ENCODE peak calls at places on chromosome 21, in seven cellular contexts. U is OCI-LY7; I is CD8-positive, alpha-beta T cell; F is ovary; A is astrocyte; C is brain microvascular endothelial cell; R is kidney. P is an unnamed sample.

GRCh38 chr21:44321846-44322450 is 17.2 kb downstream of the CFAP410 start:
- DNase-seq in U (no peak), I (no peak), F (no peak), A (no peak), C (no peak), R (no peak), P (no peak)

GRCh38 chr21:43609501-43610340 is 49.6 kb downstream of the HSF2BP start:
- DNase-seq in U (no peak), I (no peak), F (no peak), A (peak), C (peak), R (peak), P (peak)

GRCh38 chr21:37916795-37917142 is 512 bp upstream of the KCNJ6 start:
- DNase-seq in U (no peak), I (no peak), F (no peak), A (no peak), C (no peak), R (no peak), P (no peak)

GRCh38 chr21:15406791-15407190 is 323.0 kb upstream of the USP25 start:
- DNase-seq in U (no peak), I (no peak), F (no peak), A (no peak), C (no peak), R (peak), P (no peak)

GRCh38 chr21:31490471-31490870 is 146.4 kb upstream of the TIAM1 start:
- DNase-seq in U (peak), I (no peak), F (no peak), A (no peak), C (no peak), R (no peak), P (peak)

GRCh38 chr21:14880922-14881321 is 183.9 kb downstream of the NRIP1 start:
- DNase-seq in U (no peak), I (no peak), F (no peak), A (peak), C (peak), R (no peak), P (peak)

GRCh38 chr21:46111857-46112730 is 14.2 kb downstream of the COL6A2 start:
- DNase-seq in U (no peak), I (no peak), F (peak), A (no peak), C (no peak), R (peak), P (no peak)

GRCh38 chr21:46149205-46149901 is 6.0 kb downstream of the FTCD start:
- DNase-seq in U (no peak), I (no peak), F (peak), A (no peak), C (no peak), R (peak), P (no peak)

GRCh38 chr21:39715804-39716397 is 29.1 kb upstream of the IGSF5 start:
- DNase-seq in U (peak), I (peak), F (peak), A (no peak), C (peak), R (no peak), P (peak)

GRCh38 chr21:31609081-31609480 is 50.4 kb upstream of the SOD1 start:
- DNase-seq in U (peak), I (no peak), F (no peak), A (no peak), C (no peak), R (no peak), P (no peak)

GRCh38 chr21:43361127-43361492 is 65.8 kb downstream of the SIK1 start:
- DNase-seq in U (peak), I (peak), F (no peak), A (no peak), C (peak), R (no peak), P (no peak)

GRCh38 chr21:43597052-43597451 is 62.2 kb downstream of the HSF2BP start:
- DNase-seq in U (no peak), I (no peak), F (no peak), A (peak), C (peak), R (no peak), P (peak)

GRCh38 chr21:31732891-31733520 is 1.1 kb upstream of the SCAF4 start:
- DNase-seq in U (peak), I (peak), F (peak), A (no peak), C (no peak), R (no peak), P (peak)

GRCh38 chr21:33132054-33132453 is 62.1 kb downstream of the OLIG1 start:
- DNase-seq in U (peak), I (no peak), F (no peak), A (no peak), C (no peak), R (no peak), P (no peak)

GRCh38 chr21:39481886-39482285 is 30.1 kb downstream of the SH3BGR start:
- DNase-seq in U (no peak), I (no peak), F (no peak), A (no peak), C (no peak), R (no peak), P (no peak)

GRCh38 chr21:29376556-29376955 is 77.8 kb downstream of the BACH1 start:
- DNase-seq in U (peak), I (peak), F (peak), A (no peak), C (peak), R (no peak), P (no peak)

GRCh38 chr21:45299026-45299863 is 11.6 kb upstream of the POFUT2 start:
- DNase-seq in U (no peak), I (peak), F (peak), A (no peak), C (peak), R (peak), P (no peak)

GRCh38 chr21:28256420-28256831 is 736.3 kb downstream of the LTN1 start:
- DNase-seq in U (no peak), I (no peak), F (no peak), A (peak), C (peak), R (no peak), P (no peak)

GRCh38 chr21:8993943-8994639 is 1527.3 kb upstream of the TPTE start:
- DNase-seq in U (no peak), I (no peak), F (no peak), A (no peak), C (no peak), R (no peak), P (no peak)

GRCh38 chr21:42973309-42973990 is 912 bp upstream of the PKNOX1 start:
- DNase-seq in U (no peak), I (peak), F (peak), A (no peak), C (no peak), R (peak), P (no peak)

GRCh38 chr21:45516071-45516670 is 26.1 kb downstream of the SLC19A1 start:
- DNase-seq in U (no peak), I (no peak), F (peak), A (no peak), C (no peak), R (peak), P (no peak)

GRCh38 chr21:30326390-30326789 is 6.3 kb upstream of the KRTAP26-1 start:
- DNase-seq in U (no peak), I (no peak), F (no peak), A (no peak), C (no peak), R (no peak), P (no peak)

GRCh38 chr21:29378814-29379213 is 80.1 kb downstream of the BACH1 start:
- DNase-seq in U (no peak), I (no peak), F (no peak), A (peak), C (peak), R (no peak), P (no peak)

GRCh38 chr21:46040707-46041106 is 57.2 kb upstream of the COL6A2 start:
- DNase-seq in U (no peak), I (no peak), F (no peak), A (peak), C (no peak), R (no peak), P (no peak)

GRCh38 chr21:27513016-27513415 is 546.1 kb upstream of the ADAMTS5 start:
- DNase-seq in U (no peak), I (no peak), F (no peak), A (peak), C (peak), R (no peak), P (no peak)

GRCh38 chr21:45150630-45151265 is 76.4 kb downstream of the ADARB1 start:
- DNase-seq in U (no peak), I (no peak), F (no peak), A (no peak), C (no peak), R (no peak), P (no peak)

GRCh38 chr21:39630827-39631226 is 18.1 kb downstream of the B3GALT5 start:
- DNase-seq in U (no peak), I (no peak), F (no peak), A (peak), C (no peak), R (no peak), P (no peak)

GRCh38 chr21:28311776-28312175 is 680.9 kb downstream of the LTN1 start:
- DNase-seq in U (no peak), I (no peak), F (no peak), A (no peak), C (no peak), R (no peak), P (no peak)

GRCh38 chr21:44370027-44370735 is 16.8 kb downstream of the TRPM2 start:
- DNase-seq in U (no peak), I (no peak), F (peak), A (peak), C (peak), R (peak), P (peak)

GRCh38 chr21:31557956-31558838 is 101.3 kb upstream of the SOD1 start:
- DNase-seq in U (peak), I (peak), F (peak), A (no peak), C (peak), R (no peak), P (peak)

GRCh38 chr21:15491100-15491499 is 238.7 kb upstream of the USP25 start:
- DNase-seq in U (no peak), I (no peak), F (no peak), A (no peak), C (no peak), R (no peak), P (no peak)

GRCh38 chr21:42820513-42821465 is 58.5 kb downstream of the WDR4 start:
- DNase-seq in U (no peak), I (no peak), F (no peak), A (no peak), C (no peak), R (no peak), P (no peak)

GRCh38 chr21:31298618-31299269 is 45.3 kb downstream of the TIAM1 start:
- DNase-seq in U (no peak), I (no peak), F (no peak), A (peak), C (no peak), R (no peak), P (no peak)

GRCh38 chr21:44914176-44914874 is 6.4 kb downstream of the ITGB2 start:
- DNase-seq in U (peak), I (peak), F (no peak), A (no peak), C (no peak), R (peak), P (no peak)

GRCh38 chr21:39182484-39183271 is 573 bp downstream of the PSMG1 start:
- DNase-seq in U (no peak), I (no peak), F (no peak), A (no peak), C (peak), R (no peak), P (peak)

GRCh38 chr21:23951251-23951650 is 1656.0 kb downstream of the MRPL39 start:
- DNase-seq in U (no peak), I (no peak), F (no peak), A (peak), C (peak), R (no peak), P (no peak)

DNA sequence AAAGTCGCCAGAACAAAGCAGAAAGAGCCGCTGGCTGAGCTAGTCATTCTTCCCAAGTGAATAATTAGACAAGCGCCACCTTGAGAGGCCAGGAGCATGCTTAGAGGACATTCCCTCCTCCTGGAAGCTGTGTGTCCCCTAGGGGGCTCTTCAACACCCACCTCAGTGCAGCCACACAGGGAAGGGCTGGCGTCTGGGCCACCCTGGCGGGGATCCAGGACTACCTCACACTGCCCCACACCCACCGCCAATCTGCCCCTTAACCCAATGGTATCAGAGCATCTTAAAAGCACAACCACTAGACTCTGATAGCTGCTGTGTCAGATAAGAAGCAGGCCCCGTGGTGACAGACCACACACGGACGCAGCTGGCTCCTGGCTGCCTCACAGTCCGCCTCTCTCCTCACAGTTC is 24.9 kb downstream of the SETD4 start:
- DNase-seq in U (no peak), I (no peak), F (no peak), A (no peak), C (no peak), R (no peak), P (no peak)
- TF ChIP-seq CTCF in U (no peak), I (no peak), F (no peak), A (no peak), C (no peak), R (peak), P (no peak)

GRCh38 chr21:17793271-17793670 is 25.9 kb downstream of the C21orf91 start:
- DNase-seq in U (no peak), I (no peak), F (no peak), A (no peak), C (no peak), R (no peak), P (no peak)
- H3K27ac ChIP-seq in U (no peak), I (peak), F (no peak), A (no peak), C (no peak), R (no peak), P (no peak)

DNA sequence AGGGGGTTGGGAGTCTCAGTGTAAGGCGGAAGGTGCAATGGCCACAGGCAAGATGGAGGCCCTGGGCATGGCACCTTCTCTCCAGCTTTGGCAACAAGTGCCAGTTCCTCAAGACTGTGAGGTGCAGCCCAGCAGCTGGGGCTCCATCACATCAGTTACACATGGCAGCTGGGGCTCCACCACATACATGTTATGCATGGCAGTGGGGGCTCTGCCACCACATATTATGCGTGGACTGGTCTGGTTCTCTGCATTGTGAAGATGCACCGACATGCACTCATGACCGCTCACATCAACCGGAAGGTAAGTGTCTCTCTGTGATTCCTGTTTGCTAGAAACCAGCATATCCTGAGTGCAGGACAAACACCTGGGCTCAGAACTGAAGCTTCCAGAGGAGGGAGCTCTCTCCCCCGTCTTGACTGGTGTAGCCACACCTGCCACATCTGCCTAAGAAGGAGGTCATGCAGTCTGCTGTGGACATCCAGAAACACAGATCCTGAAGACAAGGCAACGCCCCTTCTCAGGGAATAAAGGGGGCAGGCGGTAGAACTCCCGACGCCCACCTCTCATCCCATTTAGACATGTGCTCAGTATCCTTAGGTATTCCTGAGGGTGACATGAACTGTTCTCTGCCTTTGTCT is 104.1 kb upstream of the TMPRSS2 start:
- DNase-seq in U (peak), I (no peak), F (no peak), A (peak), C (no peak), R (no peak), P (peak)
- TF ChIP-seq CTCF in U (no peak), I (no peak), F (no peak), A (no peak), C (peak), R (peak), P (no peak)

DNA sequence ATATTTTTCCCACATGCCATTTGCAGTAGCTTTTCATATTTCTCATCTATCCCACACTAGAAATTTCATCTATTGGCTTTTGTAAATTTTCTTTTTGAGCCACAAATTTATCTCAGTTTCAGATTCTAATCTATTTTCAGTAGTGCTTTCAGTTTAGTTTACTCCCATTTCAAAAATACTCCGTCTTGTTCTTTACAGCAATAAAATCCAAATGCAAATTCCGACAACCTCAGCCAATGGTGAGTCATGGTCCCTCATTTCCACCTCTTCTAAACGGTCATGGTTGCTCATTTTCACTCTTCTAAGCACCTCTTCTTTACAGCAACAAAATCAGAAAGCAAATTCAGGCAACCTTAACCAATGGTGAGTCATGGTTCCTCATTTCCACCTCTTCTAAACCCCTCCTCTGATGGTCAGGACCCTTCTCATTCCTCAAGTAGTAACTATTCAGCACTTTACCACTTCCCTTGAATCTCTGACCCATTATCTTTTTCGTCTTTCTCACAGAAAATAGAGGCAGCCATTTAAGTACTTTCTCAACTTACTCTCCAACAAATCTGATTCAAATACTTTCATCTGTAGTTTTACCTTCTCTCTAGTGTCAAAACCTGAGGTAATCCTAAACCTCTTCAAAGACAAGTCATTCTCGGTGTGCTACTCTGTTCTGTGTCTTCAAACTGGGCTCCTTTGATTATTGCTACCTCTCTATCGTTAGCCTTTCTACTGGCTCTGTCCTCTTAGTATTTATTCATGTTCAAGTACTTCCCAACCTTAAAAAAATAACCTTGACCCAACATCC is 34.4 kb downstream of the C21orf91 start:
- DNase-seq in U (peak), I (no peak), F (no peak), A (peak), C (no peak), R (no peak), P (no peak)
- H3K27ac ChIP-seq in U (peak), I (no peak), F (no peak), A (no peak), C (no peak), R (no peak), P (no peak)

GRCh38 chr21:34345091-34345871 is 18.5 kb upstream of the KCNE2 start:
- DNase-seq in U (no peak), I (no peak), F (peak), A (no peak), C (peak), R (no peak), P (no peak)
- TF ChIP-seq CTCF in U (no peak), I (no peak), F (no peak), A (no peak), C (no peak), R (no peak), P (no peak)

DNA sequence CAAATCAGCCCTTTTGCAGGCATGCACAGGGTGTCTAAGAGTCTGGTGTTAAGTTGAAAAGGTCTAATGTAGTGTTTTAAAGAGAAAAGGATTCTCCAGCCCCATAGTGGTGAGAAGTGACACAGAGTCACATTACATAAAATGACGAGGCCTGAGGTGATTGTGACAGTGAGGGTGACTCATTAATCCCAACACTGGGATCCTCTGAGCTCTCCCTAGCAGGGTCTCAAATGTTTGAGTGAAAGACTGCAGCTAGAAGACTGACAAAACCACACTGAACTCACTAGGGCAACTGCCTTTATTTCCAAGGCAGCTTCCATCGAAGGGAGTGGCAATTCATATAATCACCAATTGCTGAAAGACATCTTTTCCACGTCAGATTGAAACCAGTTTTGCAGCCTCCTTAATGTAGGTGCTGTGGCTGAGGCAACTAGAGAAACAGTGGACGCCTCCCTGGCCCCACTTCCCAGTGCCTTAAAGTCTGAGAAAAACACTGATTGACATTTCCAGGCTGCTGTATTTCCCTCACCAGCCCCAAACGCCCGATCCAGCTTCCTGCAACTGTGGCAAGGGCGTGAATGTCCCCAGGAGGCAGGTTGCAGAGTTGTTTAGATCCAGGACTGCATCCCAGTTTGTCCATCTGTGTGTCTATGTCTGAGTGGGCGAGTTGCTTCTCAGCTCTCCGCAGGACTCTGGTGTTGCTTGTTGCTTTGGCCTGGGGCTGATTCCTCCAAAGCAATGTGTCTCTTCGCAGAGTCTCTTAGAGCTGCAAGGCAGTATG is 81.4 kb downstream of the RUNX1 start:
- DNase-seq in U (no peak), I (no peak), F (no peak), A (no peak), C (no peak), R (no peak), P (peak)
- H3K27ac ChIP-seq in U (no peak), I (no peak), F (no peak), A (no peak), C (no peak), R (no peak), P (no peak)

GRCh38 chr21:22120616-22121266 is 1122.5 kb downstream of the NCAM2 start:
- DNase-seq in U (peak), I (no peak), F (no peak), A (no peak), C (no peak), R (no peak), P (no peak)
- TF ChIP-seq CTCF in U (peak), I (no peak), F (no peak), A (peak), C (peak), R (no peak), P (no peak)